ENCODE peak calls at places on chromosomes 7 and 10, in nine cellular contexts. One of them, this sample, is unnamed.

GRCh38 chr7:157885140-157885539 is 548.3 kb downstream of the DNAJB6 start:
- DNase-seq in WTC11: no peak
- DNase-seq in H4: no peak
- DNase-seq in choroid plexus epithelial cell: no peak
- DNase-seq in adipocyte: no peak
- DNase-seq in stimulated activated CD4-positive, alpha-beta T cell treated with anti-CD3 and anti-CD28 coated beads, Interleukin-4, amount 100 ng/mL, for 24 hours: no peak
- DNase-seq in stimulated activated CD8-positive, alpha-beta memory T cell treated with anti-CD3 and anti-CD28 coated beads, Interleukin-4, amount 100 ng/mL, for 24 hours: no peak
- DNase-seq in ovary: no peak
- DNase-seq in stomach: no peak
- DNase-seq in this sample: no peak

GRCh38 chr10:31146496-31147219 is 115.0 kb upstream of the ZNF438 start:
- DNase-seq in WTC11: no peak
- DNase-seq in H4: peak; percentile 87
- DNase-seq in choroid plexus epithelial cell: peak; percentile 84
- DNase-seq in adipocyte: peak; percentile 64
- DNase-seq in stimulated activated CD4-positive, alpha-beta T cell treated with anti-CD3 and anti-CD28 coated beads, Interleukin-4, amount 100 ng/mL, for 24 hours: no peak
- DNase-seq in stimulated activated CD8-positive, alpha-beta memory T cell treated with anti-CD3 and anti-CD28 coated beads, Interleukin-4, amount 100 ng/mL, for 24 hours: no peak
- DNase-seq in ovary: peak; percentile 55
- DNase-seq in stomach: no peak
- DNase-seq in this sample: peak; percentile 89

GRCh38 chr7:1144269-1144771 is 15.7 kb downstream of the ZFAND2A start:
- DNase-seq in WTC11: no peak
- DNase-seq in H4: no peak
- DNase-seq in choroid plexus epithelial cell: peak; percentile 54
- DNase-seq in adipocyte: no peak
- DNase-seq in stimulated activated CD4-positive, alpha-beta T cell treated with anti-CD3 and anti-CD28 coated beads, Interleukin-4, amount 100 ng/mL, for 24 hours: no peak
- DNase-seq in stimulated activated CD8-positive, alpha-beta memory T cell treated with anti-CD3 and anti-CD28 coated beads, Interleukin-4, amount 100 ng/mL, for 24 hours: no peak
- DNase-seq in ovary: no peak
- DNase-seq in stomach: peak; percentile 75
- DNase-seq in this sample: peak; percentile 50

GRCh38 chr10:62433181-62433692 is 59.1 kb downstream of the ZNF365 start:
- DNase-seq in WTC11: no peak
- DNase-seq in H4: peak; percentile 78
- DNase-seq in choroid plexus epithelial cell: peak; percentile 86
- DNase-seq in adipocyte: peak; percentile 91
- DNase-seq in stimulated activated CD4-positive, alpha-beta T cell treated with anti-CD3 and anti-CD28 coated beads, Interleukin-4, amount 100 ng/mL, for 24 hours: peak; percentile 81
- DNase-seq in stimulated activated CD8-positive, alpha-beta memory T cell treated with anti-CD3 and anti-CD28 coated beads, Interleukin-4, amount 100 ng/mL, for 24 hours: peak; percentile 44
- DNase-seq in ovary: no peak
- DNase-seq in stomach: no peak
- DNase-seq in this sample: peak; percentile 95

GRCh38 chr10:63711361-63711760 is 190.2 kb downstream of the REEP3 start:
- DNase-seq in WTC11: no peak
- DNase-seq in H4: no peak
- DNase-seq in choroid plexus epithelial cell: peak; percentile 53
- DNase-seq in adipocyte: no peak
- DNase-seq in stimulated activated CD4-positive, alpha-beta T cell treated with anti-CD3 and anti-CD28 coated beads, Interleukin-4, amount 100 ng/mL, for 24 hours: no peak
- DNase-seq in stimulated activated CD8-positive, alpha-beta memory T cell treated with anti-CD3 and anti-CD28 coated beads, Interleukin-4, amount 100 ng/mL, for 24 hours: no peak
- DNase-seq in ovary: no peak
- DNase-seq in stomach: peak; percentile 72
- DNase-seq in this sample: peak; percentile 43

GRCh38 chr10:93894516-93895378 is 969 bp downstream of the SLC35G1 start:
- DNase-seq in WTC11: no peak
- DNase-seq in H4: no peak
- DNase-seq in choroid plexus epithelial cell: peak; percentile 28
- DNase-seq in adipocyte: peak; percentile 34
- DNase-seq in stimulated activated CD4-positive, alpha-beta T cell treated with anti-CD3 and anti-CD28 coated beads, Interleukin-4, amount 100 ng/mL, for 24 hours: no peak
- DNase-seq in stimulated activated CD8-positive, alpha-beta memory T cell treated with anti-CD3 and anti-CD28 coated beads, Interleukin-4, amount 100 ng/mL, for 24 hours: peak; percentile 1
- DNase-seq in ovary: no peak
- DNase-seq in stomach: no peak
- DNase-seq in this sample: peak; percentile 25

GRCh38 chr10:75456122-75456521 is 24.7 kb downstream of the LRMDA start:
- DNase-seq in WTC11: no peak
- DNase-seq in H4: no peak
- DNase-seq in choroid plexus epithelial cell: no peak
- DNase-seq in adipocyte: no peak
- DNase-seq in stimulated activated CD4-positive, alpha-beta T cell treated with anti-CD3 and anti-CD28 coated beads, Interleukin-4, amount 100 ng/mL, for 24 hours: no peak
- DNase-seq in stimulated activated CD8-positive, alpha-beta memory T cell treated with anti-CD3 and anti-CD28 coated beads, Interleukin-4, amount 100 ng/mL, for 24 hours: no peak
- DNase-seq in ovary: no peak
- DNase-seq in stomach: no peak
- DNase-seq in this sample: no peak

GRCh38 chr10:86265236-86265876 is 101.2 kb downstream of the GRID1 start:
- DNase-seq in WTC11: no peak
- DNase-seq in H4: no peak
- DNase-seq in choroid plexus epithelial cell: no peak
- DNase-seq in adipocyte: no peak
- DNase-seq in stimulated activated CD4-positive, alpha-beta T cell treated with anti-CD3 and anti-CD28 coated beads, Interleukin-4, amount 100 ng/mL, for 24 hours: no peak
- DNase-seq in stimulated activated CD8-positive, alpha-beta memory T cell treated with anti-CD3 and anti-CD28 coated beads, Interleukin-4, amount 100 ng/mL, for 24 hours: no peak
- DNase-seq in ovary: no peak
- DNase-seq in stomach: no peak
- DNase-seq in this sample: no peak

GRCh38 chr7:93725954-93726353 is 151.4 kb upstream of the CALCR start:
- DNase-seq in WTC11: no peak
- DNase-seq in H4: no peak
- DNase-seq in choroid plexus epithelial cell: no peak
- DNase-seq in adipocyte: no peak
- DNase-seq in stimulated activated CD4-positive, alpha-beta T cell treated with anti-CD3 and anti-CD28 coated beads, Interleukin-4, amount 100 ng/mL, for 24 hours: no peak
- DNase-seq in stimulated activated CD8-positive, alpha-beta memory T cell treated with anti-CD3 and anti-CD28 coated beads, Interleukin-4, amount 100 ng/mL, for 24 hours: no peak
- DNase-seq in ovary: no peak
- DNase-seq in stomach: no peak
- DNase-seq in this sample: no peak

GRCh38 chr7:38069052-38069451 is 109.0 kb upstream of the STARD3NL start:
- DNase-seq in WTC11: no peak
- DNase-seq in H4: no peak
- DNase-seq in choroid plexus epithelial cell: no peak
- DNase-seq in adipocyte: no peak
- DNase-seq in stimulated activated CD4-positive, alpha-beta T cell treated with anti-CD3 and anti-CD28 coated beads, Interleukin-4, amount 100 ng/mL, for 24 hours: no peak
- DNase-seq in stimulated activated CD8-positive, alpha-beta memory T cell treated with anti-CD3 and anti-CD28 coated beads, Interleukin-4, amount 100 ng/mL, for 24 hours: no peak
- DNase-seq in ovary: no peak
- DNase-seq in stomach: no peak
- DNase-seq in this sample: no peak

GRCh38 chr10:110893559-110894179 is 21.9 kb downstream of the PDCD4 start:
- DNase-seq in WTC11: no peak
- DNase-seq in H4: peak; percentile 43
- DNase-seq in choroid plexus epithelial cell: peak; percentile 65
- DNase-seq in adipocyte: peak; percentile 82
- DNase-seq in stimulated activated CD4-positive, alpha-beta T cell treated with anti-CD3 and anti-CD28 coated beads, Interleukin-4, amount 100 ng/mL, for 24 hours: peak; percentile 12
- DNase-seq in stimulated activated CD8-positive, alpha-beta memory T cell treated with anti-CD3 and anti-CD28 coated beads, Interleukin-4, amount 100 ng/mL, for 24 hours: no peak
- DNase-seq in ovary: no peak
- DNase-seq in stomach: no peak
- DNase-seq in this sample: peak; percentile 54

GRCh38 chr7:38632411-38632810 is 1.2 kb upstream of the AMPH start:
- DNase-seq in WTC11: no peak
- DNase-seq in H4: no peak
- DNase-seq in choroid plexus epithelial cell: no peak
- DNase-seq in adipocyte: no peak
- DNase-seq in stimulated activated CD4-positive, alpha-beta T cell treated with anti-CD3 and anti-CD28 coated beads, Interleukin-4, amount 100 ng/mL, for 24 hours: no peak
- DNase-seq in stimulated activated CD8-positive, alpha-beta memory T cell treated with anti-CD3 and anti-CD28 coated beads, Interleukin-4, amount 100 ng/mL, for 24 hours: no peak
- DNase-seq in ovary: no peak
- DNase-seq in stomach: no peak
- DNase-seq in this sample: no peak

GRCh38 chr10:119333146-119333792 is 125.9 kb downstream of the GRK5 start:
- DNase-seq in WTC11: no peak
- DNase-seq in H4: peak; percentile 60
- DNase-seq in choroid plexus epithelial cell: peak; percentile 40
- DNase-seq in adipocyte: no peak
- DNase-seq in stimulated activated CD4-positive, alpha-beta T cell treated with anti-CD3 and anti-CD28 coated beads, Interleukin-4, amount 100 ng/mL, for 24 hours: peak; percentile 67
- DNase-seq in stimulated activated CD8-positive, alpha-beta memory T cell treated with anti-CD3 and anti-CD28 coated beads, Interleukin-4, amount 100 ng/mL, for 24 hours: peak; percentile 43
- DNase-seq in ovary: no peak
- DNase-seq in stomach: no peak
- DNase-seq in this sample: peak; percentile 43

GRCh38 chr7:84113906-84114875 is 80.4 kb downstream of the SEMA3A start:
- DNase-seq in WTC11: no peak
- DNase-seq in H4: no peak
- DNase-seq in choroid plexus epithelial cell: peak; percentile 45
- DNase-seq in adipocyte: no peak
- DNase-seq in stimulated activated CD4-positive, alpha-beta T cell treated with anti-CD3 and anti-CD28 coated beads, Interleukin-4, amount 100 ng/mL, for 24 hours: no peak
- DNase-seq in stimulated activated CD8-positive, alpha-beta memory T cell treated with anti-CD3 and anti-CD28 coated beads, Interleukin-4, amount 100 ng/mL, for 24 hours: no peak
- DNase-seq in ovary: no peak
- DNase-seq in stomach: no peak
- DNase-seq in this sample: no peak

GRCh38 chr7:158606671-158607424 is 19.2 kb upstream of the PTPRN2 start:
- DNase-seq in WTC11: no peak
- DNase-seq in H4: no peak
- DNase-seq in choroid plexus epithelial cell: no peak
- DNase-seq in adipocyte: no peak
- DNase-seq in stimulated activated CD4-positive, alpha-beta T cell treated with anti-CD3 and anti-CD28 coated beads, Interleukin-4, amount 100 ng/mL, for 24 hours: no peak
- DNase-seq in stimulated activated CD8-positive, alpha-beta memory T cell treated with anti-CD3 and anti-CD28 coated beads, Interleukin-4, amount 100 ng/mL, for 24 hours: no peak
- DNase-seq in ovary: no peak
- DNase-seq in stomach: no peak
- DNase-seq in this sample: no peak

GRCh38 chr10:122459586-122460273 is 1.6 kb upstream of the HTRA1 start:
- DNase-seq in WTC11: no peak
- DNase-seq in H4: no peak
- DNase-seq in choroid plexus epithelial cell: peak; percentile 82
- DNase-seq in adipocyte: peak; percentile 50
- DNase-seq in stimulated activated CD4-positive, alpha-beta T cell treated with anti-CD3 and anti-CD28 coated beads, Interleukin-4, amount 100 ng/mL, for 24 hours: no peak
- DNase-seq in stimulated activated CD8-positive, alpha-beta memory T cell treated with anti-CD3 and anti-CD28 coated beads, Interleukin-4, amount 100 ng/mL, for 24 hours: no peak
- DNase-seq in ovary: peak; percentile 58
- DNase-seq in stomach: no peak
- DNase-seq in this sample: peak; percentile 79

GRCh38 chr7:159046300-159046699 is 98.4 kb downstream of the VIPR2 start:
- DNase-seq in WTC11: no peak
- DNase-seq in H4: no peak
- DNase-seq in choroid plexus epithelial cell: no peak
- DNase-seq in adipocyte: no peak
- DNase-seq in stimulated activated CD4-positive, alpha-beta T cell treated with anti-CD3 and anti-CD28 coated beads, Interleukin-4, amount 100 ng/mL, for 24 hours: no peak
- DNase-seq in stimulated activated CD8-positive, alpha-beta memory T cell treated with anti-CD3 and anti-CD28 coated beads, Interleukin-4, amount 100 ng/mL, for 24 hours: no peak
- DNase-seq in ovary: no peak
- DNase-seq in stomach: no peak
- DNase-seq in this sample: no peak

GRCh38 chr10:96370575-96371157 is 11.9 kb upstream of the OPALIN start:
- DNase-seq in WTC11: peak; percentile 81
- DNase-seq in H4: peak; percentile 54
- DNase-seq in choroid plexus epithelial cell: peak; percentile 60
- DNase-seq in adipocyte: peak; percentile 75
- DNase-seq in stimulated activated CD4-positive, alpha-beta T cell treated with anti-CD3 and anti-CD28 coated beads, Interleukin-4, amount 100 ng/mL, for 24 hours: peak; percentile 55
- DNase-seq in stimulated activated CD8-positive, alpha-beta memory T cell treated with anti-CD3 and anti-CD28 coated beads, Interleukin-4, amount 100 ng/mL, for 24 hours: peak; percentile 15
- DNase-seq in ovary: no peak
- DNase-seq in stomach: peak; percentile 54
- DNase-seq in this sample: peak; percentile 41

GRCh38 chr7:142874837-142875236 is 10.7 kb downstream of the TRPV6 start:
- DNase-seq in WTC11: no peak
- DNase-seq in H4: no peak
- DNase-seq in choroid plexus epithelial cell: no peak
- DNase-seq in adipocyte: no peak
- DNase-seq in stimulated activated CD4-positive, alpha-beta T cell treated with anti-CD3 and anti-CD28 coated beads, Interleukin-4, amount 100 ng/mL, for 24 hours: no peak
- DNase-seq in stimulated activated CD8-positive, alpha-beta memory T cell treated with anti-CD3 and anti-CD28 coated beads, Interleukin-4, amount 100 ng/mL, for 24 hours: no peak
- DNase-seq in ovary: no peak
- DNase-seq in stomach: peak; percentile 17
- DNase-seq in this sample: no peak

GRCh38 chr7:46695045-46695708 is 774.1 kb upstream of the IGFBP3 start:
- DNase-seq in WTC11: no peak
- DNase-seq in H4: no peak
- DNase-seq in choroid plexus epithelial cell: peak; percentile 45
- DNase-seq in adipocyte: peak; percentile 18
- DNase-seq in stimulated activated CD4-positive, alpha-beta T cell treated with anti-CD3 and anti-CD28 coated beads, Interleukin-4, amount 100 ng/mL, for 24 hours: no peak
- DNase-seq in stimulated activated CD8-positive, alpha-beta memory T cell treated with anti-CD3 and anti-CD28 coated beads, Interleukin-4, amount 100 ng/mL, for 24 hours: no peak
- DNase-seq in ovary: no peak
- DNase-seq in stomach: peak; percentile 71
- DNase-seq in this sample: no peak

GRCh38 chr10:93397020-93397419 is 85.1 kb downstream of the MYOF start:
- DNase-seq in WTC11: no peak
- DNase-seq in H4: no peak
- DNase-seq in choroid plexus epithelial cell: peak; percentile 42
- DNase-seq in adipocyte: peak; percentile 79
- DNase-seq in stimulated activated CD4-positive, alpha-beta T cell treated with anti-CD3 and anti-CD28 coated beads, Interleukin-4, amount 100 ng/mL, for 24 hours: no peak
- DNase-seq in stimulated activated CD8-positive, alpha-beta memory T cell treated with anti-CD3 and anti-CD28 coated beads, Interleukin-4, amount 100 ng/mL, for 24 hours: no peak
- DNase-seq in ovary: no peak
- DNase-seq in stomach: no peak
- DNase-seq in this sample: no peak

GRCh38 chr7:6651866-6652445 is 14.8 kb downstream of the ZNF316 start:
- DNase-seq in WTC11: peak; percentile 9
- DNase-seq in H4: no peak
- DNase-seq in choroid plexus epithelial cell: no peak
- DNase-seq in adipocyte: no peak
- DNase-seq in stimulated activated CD4-positive, alpha-beta T cell treated with anti-CD3 and anti-CD28 coated beads, Interleukin-4, amount 100 ng/mL, for 24 hours: no peak
- DNase-seq in stimulated activated CD8-positive, alpha-beta memory T cell treated with anti-CD3 and anti-CD28 coated beads, Interleukin-4, amount 100 ng/mL, for 24 hours: no peak
- DNase-seq in ovary: no peak
- DNase-seq in stomach: no peak
- DNase-seq in this sample: no peak

GRCh38 chr10:3372284-3372683 is 199.7 kb upstream of the PITRM1 start:
- DNase-seq in WTC11: no peak
- DNase-seq in H4: no peak
- DNase-seq in choroid plexus epithelial cell: peak; percentile 25
- DNase-seq in adipocyte: peak; percentile 61
- DNase-seq in stimulated activated CD4-positive, alpha-beta T cell treated with anti-CD3 and anti-CD28 coated beads, Interleukin-4, amount 100 ng/mL, for 24 hours: no peak
- DNase-seq in stimulated activated CD8-positive, alpha-beta memory T cell treated with anti-CD3 and anti-CD28 coated beads, Interleukin-4, amount 100 ng/mL, for 24 hours: no peak
- DNase-seq in ovary: no peak
- DNase-seq in stomach: no peak
- DNase-seq in this sample: peak; percentile 72

GRCh38 chr10:4013651-4014085 is 228.7 kb upstream of the KLF6 start:
- DNase-seq in WTC11: no peak
- DNase-seq in H4: no peak
- DNase-seq in choroid plexus epithelial cell: no peak
- DNase-seq in adipocyte: no peak
- DNase-seq in stimulated activated CD4-positive, alpha-beta T cell treated with anti-CD3 and anti-CD28 coated beads, Interleukin-4, amount 100 ng/mL, for 24 hours: peak; percentile 63
- DNase-seq in stimulated activated CD8-positive, alpha-beta memory T cell treated with anti-CD3 and anti-CD28 coated beads, Interleukin-4, amount 100 ng/mL, for 24 hours: peak; percentile 45
- DNase-seq in ovary: no peak
- DNase-seq in stomach: no peak
- DNase-seq in this sample: no peak

GRCh38 chr7:68041559-68041958 is 1044.9 kb downstream of the TYW1 start:
- DNase-seq in WTC11: no peak
- DNase-seq in H4: no peak
- DNase-seq in choroid plexus epithelial cell: no peak
- DNase-seq in adipocyte: no peak
- DNase-seq in stimulated activated CD4-positive, alpha-beta T cell treated with anti-CD3 and anti-CD28 coated beads, Interleukin-4, amount 100 ng/mL, for 24 hours: no peak
- DNase-seq in stimulated activated CD8-positive, alpha-beta memory T cell treated with anti-CD3 and anti-CD28 coated beads, Interleukin-4, amount 100 ng/mL, for 24 hours: no peak
- DNase-seq in ovary: no peak
- DNase-seq in stomach: no peak
- DNase-seq in this sample: peak; percentile 12